ENCODE peak calls at places on chromosomes 4 and X, in four cellular contexts. Q is Right ventricle myocardium superior; V is activated CD4-positive, alpha-beta T cell treated with anti-CD3 and anti-CD28 coated beads, Interleukin-2, amount 10 ng/mL, durations not matched to agents 7 days and 5 days; H is brain microvascular endothelial cell. J is an unnamed sample.

GRCh38 chrX:3161686-3162085 is 120.4 kb downstream of the ARSF start:
- DNase-seq in Q (no peak), H (no peak), V (no peak), J (no peak)

GRCh38 chr4:165563851-165564250 is 185.0 kb downstream of the CPE start:
- DNase-seq in H (no peak), V (no peak), Q (no peak), J (no peak)

GRCh38 chrX:69305333-69306062 is 140.2 kb upstream of the PJA1 start:
- DNase-seq in V (no peak), H (no peak), Q (no peak), J (no peak)

GRCh38 chrX:16457239-16457638 is 192.7 kb upstream of the S100G start:
- DNase-seq in V (no peak), H (no peak), Q (no peak), J (no peak)

GRCh38 chrX:56759736-56760409 is 30.8 kb downstream of the NBDY start:
- DNase-seq in Q (no peak), V (peak; percentile 46), H (no peak), J (no peak)

GRCh38 chrX:111671668-111672067 is 9.3 kb upstream of the ALG13 start:
- DNase-seq in V (no peak), H (peak; percentile 0), Q (no peak), J (no peak)

GRCh38 chr4:141352775-141353544 is 132.3 kb downstream of the ZNF330 start:
- DNase-seq in H (peak; percentile 40), Q (no peak), V (no peak), J (peak; percentile 4)

GRCh38 chrX:130893356-130894085 is 9.5 kb downstream of the ENOX2 start:
- DNase-seq in H (no peak), V (no peak), Q (no peak), J (no peak)

GRCh38 chr4:130249002-130249401 is 1153.0 kb downstream of the C4orf33 start:
- DNase-seq in Q (no peak), V (no peak), H (no peak), J (no peak)

GRCh38 chr4:73891739-73892405 is 22.7 kb downstream of the CXCL1 start:
- DNase-seq in H (no peak), V (no peak), Q (no peak), J (no peak)

GRCh38 chrX:23937100-23937499 is 29.3 kb downstream of the CXorf58 start:
- DNase-seq in V (no peak), Q (no peak), H (no peak), J (no peak)

GRCh38 chr4:138946306-138946705 is 69.3 kb upstream of the NOCT start:
- DNase-seq in H (no peak), V (no peak), Q (no peak), J (no peak)

GRCh38 chrX:17737707-17738001 is 361 bp downstream of the SCML1 start:
- DNase-seq in H (no peak), Q (no peak), V (no peak), J (no peak)

GRCh38 chrX:40260123-40260751 is 162.5 kb upstream of the BCOR start:
- DNase-seq in Q (no peak), V (no peak), H (no peak), J (no peak)

GRCh38 chr4:90030202-90030601 is 97.0 kb upstream of the CCSER1 start:
- DNase-seq in H (no peak), Q (no peak), V (no peak), J (no peak)

GRCh38 chrX:40922307-40922706 is 162.9 kb upstream of the USP9X start:
- DNase-seq in V (no peak), H (peak; percentile 76), Q (no peak), J (no peak)

GRCh38 chr4:2745516-2745915 is 10.6 kb downstream of the TNIP2 start:
- DNase-seq in Q (no peak), V (no peak), H (no peak), J (no peak)

GRCh38 chr4:118772149-118773081 is 63.5 kb downstream of the SEC24D start:
- DNase-seq in Q (no peak), H (no peak), V (no peak), J (peak; percentile 42)

GRCh38 chr4:39565925-39566630 is 38.8 kb upstream of the UGDH start:
- DNase-seq in H (peak; percentile 86), Q (no peak), V (no peak), J (no peak)

GRCh38 chr4:154234576-154234975 is 257.0 kb downstream of the DCHS2 start:
- DNase-seq in Q (no peak), V (no peak), H (no peak), J (no peak)

GRCh38 chr4:39054497-39054896 is 7.5 kb upstream of the KLHL5 start:
- DNase-seq in Q (no peak), H (no peak), V (no peak), J (no peak)

GRCh38 chrX:26925088-26925487 is 538.1 kb downstream of the PPP4R3C start:
- DNase-seq in Q (no peak), H (no peak), V (no peak), J (peak; percentile 12)

GRCh38 chr4:138897818-138898226 is 117.8 kb upstream of the NOCT start:
- DNase-seq in V (no peak), Q (no peak), H (peak; percentile 93), J (peak; percentile 83)

GRCh38 chr4:104751468-104751867 is 256.8 kb upstream of the CXXC4 start:
- DNase-seq in V (no peak), H (no peak), Q (no peak), J (no peak)

GRCh38 chr4:20299515-20299914 is 47.8 kb downstream of the SLIT2 start:
- DNase-seq in V (no peak), H (peak; percentile 45), Q (no peak), J (no peak)

GRCh38 chrX:135520022-135520552 is 373 bp upstream of the INTS6L start:
- DNase-seq in H (peak; percentile 10), Q (no peak), V (no peak), J (no peak)

GRCh38 chr4:17058506-17058905 is 160.1 kb upstream of the LDB2 start:
- DNase-seq in V (no peak), H (no peak), Q (peak; percentile 43), J (no peak)

GRCh38 chrX:18995216-18995615 is 11.3 kb upstream of the PHKA2 start:
- DNase-seq in V (no peak), H (peak; percentile 50), Q (no peak), J (no peak)

J was measured in DMS153.